ENCODE peak calls at places on chromosomes 13 and 19, in five cellular contexts. F is K562, Y is HepG2, D is GM12878, T is upper lobe of left lung. P is an unnamed sample.

GRCh38 chr19:35256566-35256965 is 7.8 kb downstream of the LSR start:
- ATAC-seq in F (no peak), Y (no peak), D (no peak), T (no peak), P (no peak)

GRCh38 chr19:17504030-17504429 is 7.4 kb upstream of the PGLS start:
- ATAC-seq in F (no peak), Y (no peak), D (no peak), T (no peak), P (no peak)

GRCh38 chr13:50080856-50081105 is 65.5 kb downstream of the KCNRG start:
- ATAC-seq in F (no peak), Y (no peak), D (peak; percentile 9), T (no peak), P (no peak)

GRCh38 chr19:9996541-9996940 is 13.8 kb downstream of the COL5A3 start:
- ATAC-seq in F (no peak), Y (no peak), D (no peak), T (no peak), P (no peak)

GRCh38 chr13:47112205-47112896 is 215.5 kb upstream of the HTR2A start:
- ATAC-seq in F (peak; percentile 56), Y (no peak), D (no peak), T (no peak), P (no peak)

GRCh38 chr13:27403727-27404385 is 20.6 kb upstream of the GTF3A start:
- ATAC-seq in F (no peak), Y (peak; percentile 87), D (no peak), T (no peak), P (no peak)

GRCh38 chr19:16428372-16429036 is 43.3 kb downstream of the EPS15L1 start:
- ATAC-seq in F (no peak), Y (no peak), D (no peak), T (no peak), P (no peak)

GRCh38 chr13:36362251-36362650 is 16.1 kb upstream of the SPART start:
- ATAC-seq in F (no peak), Y (no peak), D (peak; percentile 73), T (no peak), P (peak; percentile 74)

GRCh38 chr19:11151181-11151580 is 4.4 kb downstream of the SPC24 start:
- ATAC-seq in F (no peak), Y (no peak), D (no peak), T (no peak), P (no peak)

GRCh38 chr19:44512326-44513298 is 12.3 kb upstream of the ZNF180 start:
- ATAC-seq in F (peak; percentile 97), Y (peak; percentile 83), D (peak; percentile 38), T (no peak), P (no peak)

GRCh38 chr13:35789335-35790166 is 313.1 kb upstream of the MAB21L1 start:
- ATAC-seq in F (no peak), Y (peak; percentile 69), D (peak; percentile 71), T (no peak), P (no peak)

GRCh38 chr19:18503971-18504885 is 17.6 kb downstream of the ELL start:
- ATAC-seq in F (no peak), Y (peak; percentile 94), D (peak; percentile 75), T (no peak), P (peak; percentile 16)

GRCh38 chr13:46340631-46341111 is 46.4 kb downstream of the RUBCNL start:
- ATAC-seq in F (no peak), Y (no peak), D (no peak), T (no peak), P (no peak)

GRCh38 chr19:12034610-12035009 is 869 bp downstream of the ZNF433 start:
- ATAC-seq in F (no peak), Y (no peak), D (no peak), T (no peak), P (no peak)

GRCh38 chr19:18730885-18731513 is 47.5 kb downstream of the CRTC1 start:
- ATAC-seq in F (peak; percentile 44), Y (peak; percentile 86), D (no peak), T (no peak), P (no peak)

GRCh38 chr13:51222510-51223283 is 499 bp downstream of the FAM124A start:
- ATAC-seq in F (no peak), Y (peak; percentile 58), D (peak; percentile 24), T (no peak), P (peak; percentile 19)

GRCh38 chr13:77979721-77980377 is 61.2 kb upstream of the EDNRB start:
- ATAC-seq in F (no peak), Y (no peak), D (no peak), T (no peak), P (no peak)

GRCh38 chr19:56547535-56547934 is 8.8 kb downstream of the ZFP28 start:
- ATAC-seq in F (no peak), Y (no peak), D (no peak), T (no peak), P (no peak)
- TF ChIP-seq CTCF in F (peak; percentile 46), Y (peak; percentile 27), D (no peak), T (no peak), P (no peak)

GRCh38 chr13:93963266-93964131 is 516.0 kb downstream of the DCT start:
- ATAC-seq in F (no peak), Y (peak; percentile 61), D (no peak), T (no peak), P (no peak)
- TF ChIP-seq EP300 in F (no peak), Y (no peak), D (no peak), T (no peak), P (no peak)

GRCh38 chr19:50821248-50821612 is 2.4 kb downstream of the KLK1 start:
- ATAC-seq in F (no peak), Y (no peak), D (no peak), T (no peak), P (no peak)

GRCh38 chr19:50822661-50823208 is 852 bp downstream of the KLK1 start:
- ATAC-seq in F (no peak), Y (no peak), D (no peak), T (no peak), P (no peak)

GRCh38 chr19:50820549-50821247 is 2.9 kb downstream of the KLK1 start:
- ATAC-seq in F (peak; percentile 57), Y (no peak), D (peak; percentile 7), T (no peak), P (no peak)

GRCh38 chr19:50820086-50820485 is 3.5 kb downstream of the KLK1 start:
- ATAC-seq in F (no peak), Y (no peak), D (no peak), T (no peak), P (no peak)

DNA sequence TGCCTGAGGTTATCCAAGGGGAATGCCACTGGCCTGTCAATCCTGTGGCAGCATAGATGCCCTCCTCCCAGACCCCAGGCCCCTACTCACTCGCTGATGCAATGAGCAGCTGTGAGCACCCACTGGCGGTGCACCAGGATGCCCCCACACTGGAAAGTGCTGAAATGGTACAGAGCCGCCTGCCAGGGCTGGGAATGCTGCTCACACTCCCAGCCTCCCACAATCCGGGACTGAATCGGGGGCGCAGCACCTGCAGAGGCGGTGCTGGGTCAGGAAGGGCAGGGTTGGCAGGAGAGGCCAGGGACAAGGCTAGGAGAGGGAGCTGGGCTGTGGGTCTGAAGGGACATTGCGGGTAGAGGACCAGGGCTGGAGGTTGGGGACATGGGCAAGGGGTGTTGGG is 2.0 kb downstream of the KLK1 start:
- ATAC-seq in F (no peak), Y (no peak), D (no peak), T (no peak), P (no peak)
- H3K27ac ChIP-seq in F (no peak overlapping the region), Y (no peak overlapping the region), D (no peak overlapping the region), T (no peak overlapping the region), P (no peak overlapping the region)

GRCh38 chr13:99359493-99359892 is 52.3 kb upstream of the GPR183 start:
- ATAC-seq in F (no peak), Y (no peak), D (no peak), T (no peak), P (no peak)
- TF ChIP-seq CTCF in F (no peak), Y (no peak), D (peak; percentile 14), T (no peak), P (no peak)

GRCh38 chr13:58399263-58399662 is 767.7 kb downstream of the PCDH17 start:
- ATAC-seq in F (no peak), Y (no peak), D (no peak), T (no peak), P (no peak)
- TF ChIP-seq EP300 in F (no peak), Y (no peak), D (no peak), T (no peak), P (no peak)

DNA sequence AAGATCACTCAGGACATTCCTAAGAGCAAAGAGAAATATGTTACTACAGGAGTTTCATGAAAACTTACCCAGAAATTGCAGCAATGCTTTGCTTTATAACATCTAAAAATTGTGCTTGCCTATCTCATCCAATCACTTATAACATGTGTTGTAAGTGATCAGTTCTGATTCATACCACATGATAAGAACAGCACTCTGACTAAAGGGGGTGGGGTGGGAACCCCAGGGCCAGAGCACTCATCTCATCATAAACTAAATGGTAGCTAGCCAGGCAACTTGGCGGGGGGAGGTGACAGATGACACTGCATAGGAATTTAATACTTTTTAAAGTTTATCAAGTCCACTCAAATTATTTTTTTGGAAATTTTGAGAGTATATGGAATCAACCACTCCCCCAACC is 42.1 kb downstream of the FOXO1 start:
- ATAC-seq in F (no peak), Y (no peak), D (peak; percentile 19), T (no peak), P (no peak)
- H3K27ac ChIP-seq in F (no peak overlapping the region), Y (no peak overlapping the region), D (no peak overlapping the region), T (no peak overlapping the region), P (no peak overlapping the region)

GRCh38 chr13:59086147-59086546 is 1077.6 kb downstream of the DIAPH3 start:
- ATAC-seq in F (no peak), Y (no peak), D (no peak), T (no peak), P (no peak)
- TF ChIP-seq CTCF in F (no peak), Y (no peak), D (no peak), T (no peak), P (no peak)

GRCh38 chr19:38691938-38692457 is 44.5 kb downstream of the ACTN4 start:
- ATAC-seq in F (no peak), Y (no peak), D (no peak), T (peak; percentile 62), P (peak; percentile 91)
- TF ChIP-seq EP300 in F (no peak), Y (no peak), D (no peak), T (no peak), P (peak; percentile 74)

GRCh38 chr13:91297503-91297902 is 50.0 kb upstream of the MIR17HG start:
- ATAC-seq in F (no peak), Y (no peak), D (no peak), T (no peak), P (no peak)

GRCh38 chr13:91304740-91305139 is 42.7 kb upstream of the MIR17HG start:
- ATAC-seq in F (no peak), Y (no peak), D (no peak), T (no peak), P (no peak)

GRCh38 chr13:91298060-91298459 is 49.4 kb upstream of the MIR17HG start:
- ATAC-seq in F (no peak), Y (no peak), D (no peak), T (no peak), P (no peak)

GRCh38 chr13:91305652-91306051 is 41.8 kb upstream of the MIR17HG start:
- ATAC-seq in F (peak; percentile 56), Y (no peak), D (no peak), T (no peak), P (no peak)

DNA sequence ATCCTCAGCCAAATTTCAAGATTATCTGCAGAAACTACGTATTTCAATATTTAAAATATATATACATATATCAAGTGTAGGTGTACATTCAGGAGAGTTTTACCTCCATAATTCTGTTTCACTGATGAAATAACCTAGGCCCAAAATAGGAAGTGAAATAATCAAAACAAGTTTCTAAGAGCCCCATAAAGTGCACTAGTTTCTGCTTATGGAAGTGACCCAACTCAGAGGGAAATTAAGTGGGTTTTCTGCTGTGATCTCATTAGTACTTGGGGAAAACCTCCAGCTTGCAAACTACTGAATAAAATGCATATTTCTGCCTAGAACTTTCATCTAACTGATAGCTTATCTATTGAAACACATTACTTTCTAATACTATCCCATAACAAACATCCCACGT is 45.4 kb upstream of the MIR17HG start:
- ATAC-seq in F (no peak), Y (no peak), D (peak; percentile 89), T (no peak), P (no peak)
- H3K27ac ChIP-seq in F (no peak overlapping the region), Y (no peak overlapping the region), D (no peak overlapping the region), T (no peak overlapping the region), P (no peak overlapping the region)